ENCODE peak calls at places on chromosomes 1 and 21, in six cellular contexts. One of them, this sample, is unnamed.

GRCh38 chr1:59747469-59748014 is 67.2 kb upstream of the HOOK1 start:
- DNase-seq in transverse colon: no peak
- DNase-seq in breast epithelium: no peak
- DNase-seq in prostate gland: no peak
- DNase-seq in lower lobe of right lung: no peak
- DNase-seq in thoracic aorta: no peak
- DNase-seq in this sample: no peak

GRCh38 chr1:2406451-2407041 is 5.8 kb downstream of the PEX10 start:
- DNase-seq in lower lobe of right lung: no peak
- DNase-seq in breast epithelium: no peak
- DNase-seq in thoracic aorta: no peak
- DNase-seq in prostate gland: no peak
- DNase-seq in transverse colon: no peak
- DNase-seq in this sample: no peak

GRCh38 chr1:236980673-236981072 is 23.6 kb downstream of the MT1HL1 start:
- DNase-seq in thoracic aorta: no peak
- DNase-seq in transverse colon: no peak
- DNase-seq in lower lobe of right lung: no peak
- DNase-seq in prostate gland: no peak
- DNase-seq in breast epithelium: no peak
- DNase-seq in this sample: no peak

GRCh38 chr1:156086256-156086662 is 4.0 kb upstream of the MEX3A start:
- DNase-seq in thoracic aorta: no peak
- DNase-seq in prostate gland: no peak
- DNase-seq in lower lobe of right lung: peak; percentile 74
- DNase-seq in breast epithelium: peak; percentile 77
- DNase-seq in transverse colon: no peak
- DNase-seq in this sample: peak; percentile 91

GRCh38 chr1:167621780-167622179 is 8.3 kb upstream of the RCSD1 start:
- DNase-seq in transverse colon: no peak
- DNase-seq in thoracic aorta: no peak
- DNase-seq in lower lobe of right lung: no peak
- DNase-seq in breast epithelium: no peak
- DNase-seq in prostate gland: no peak
- DNase-seq in this sample: no peak

GRCh38 chr21:28127390-28127789 is 865.3 kb downstream of the LTN1 start:
- DNase-seq in lower lobe of right lung: no peak
- DNase-seq in breast epithelium: no peak
- DNase-seq in prostate gland: no peak
- DNase-seq in thoracic aorta: no peak
- DNase-seq in transverse colon: no peak
- DNase-seq in this sample: no peak

GRCh38 chr1:1540817-1541628 is 599 bp upstream of the TMEM240 start:
- DNase-seq in transverse colon: no peak
- DNase-seq in thoracic aorta: no peak
- DNase-seq in breast epithelium: no peak
- DNase-seq in prostate gland: no peak
- DNase-seq in lower lobe of right lung: no peak
- DNase-seq in this sample: no peak

GRCh38 chr1:44810101-44810761 is 1.9 kb downstream of the BTBD19 start:
- DNase-seq in prostate gland: peak; percentile 66
- DNase-seq in transverse colon: peak; percentile 31
- DNase-seq in thoracic aorta: no peak
- DNase-seq in lower lobe of right lung: peak; percentile 87
- DNase-seq in breast epithelium: peak; percentile 91
- DNase-seq in this sample: peak; percentile 64

GRCh38 chr1:231933711-231934626 is 307.4 kb downstream of the DISC1 start:
- DNase-seq in transverse colon: no peak
- DNase-seq in thoracic aorta: no peak
- DNase-seq in prostate gland: no peak
- DNase-seq in lower lobe of right lung: no peak
- DNase-seq in breast epithelium: no peak
- DNase-seq in this sample: no peak

GRCh38 chr21:42234026-42234425 is 15.1 kb downstream of the ABCG1 start:
- DNase-seq in thoracic aorta: no peak
- DNase-seq in breast epithelium: no peak
- DNase-seq in transverse colon: no peak
- DNase-seq in lower lobe of right lung: peak; percentile 30
- DNase-seq in prostate gland: no peak
- DNase-seq in this sample: no peak

GRCh38 chr1:86499987-86500593 is 31.4 kb downstream of the CLCA1 start:
- DNase-seq in thoracic aorta: no peak
- DNase-seq in prostate gland: no peak
- DNase-seq in breast epithelium: no peak
- DNase-seq in lower lobe of right lung: no peak
- DNase-seq in transverse colon: no peak
- DNase-seq in this sample: peak; percentile 56

GRCh38 chr1:224433671-224434446 is 738 bp downstream of the WDR26 start:
- DNase-seq in breast epithelium: peak; percentile 32
- DNase-seq in prostate gland: peak; percentile 20
- DNase-seq in thoracic aorta: no peak
- DNase-seq in transverse colon: peak; percentile 42
- DNase-seq in lower lobe of right lung: peak; percentile 69
- DNase-seq in this sample: peak; percentile 22

GRCh38 chr1:224435318-224435763 is 744 bp upstream of the WDR26 start:
- DNase-seq in breast epithelium: no peak
- DNase-seq in lower lobe of right lung: no peak
- DNase-seq in thoracic aorta: no peak
- DNase-seq in transverse colon: no peak
- DNase-seq in prostate gland: peak; percentile 19
- DNase-seq in this sample: peak; percentile 62

GRCh38 chr1:224434447-224435317 is at the start of gene WDR26:
- DNase-seq in transverse colon: peak; percentile 87
- DNase-seq in prostate gland: peak; percentile 88
- DNase-seq in lower lobe of right lung: peak; percentile 84
- DNase-seq in breast epithelium: peak; percentile 77
- DNase-seq in thoracic aorta: no peak
- DNase-seq in this sample: peak; percentile 80

GRCh38 chr1:224433041-224433670 is 1.4 kb downstream of the WDR26 start:
- DNase-seq in breast epithelium: no peak
- DNase-seq in transverse colon: peak; percentile 20
- DNase-seq in prostate gland: peak; percentile 18
- DNase-seq in lower lobe of right lung: peak; percentile 49
- DNase-seq in thoracic aorta: no peak
- DNase-seq in this sample: peak; percentile 37

GRCh38 chr1:224435999-224436398 is 1.4 kb upstream of the WDR26 start:
- DNase-seq in thoracic aorta: no peak
- DNase-seq in breast epithelium: no peak
- DNase-seq in prostate gland: no peak
- DNase-seq in lower lobe of right lung: no peak
- DNase-seq in transverse colon: no peak
- DNase-seq in this sample: no peak
- H3K4me3 ChIP-seq in thoracic aorta: no peak overlapping the region
- H3K4me3 ChIP-seq in breast epithelium: no peak overlapping the region
- H3K4me3 ChIP-seq in prostate gland: no peak overlapping the region
- H3K4me3 ChIP-seq in lower lobe of right lung: peak overlapping the region; percentile 80
- H3K4me3 ChIP-seq in transverse colon: no peak overlapping the region
- H3K4me3 ChIP-seq in this sample: no peak overlapping the region

GRCh38 chr1:111140680-111140967 is 601 bp downstream of the CEPT1 start:
- DNase-seq in lower lobe of right lung: no peak
- DNase-seq in transverse colon: peak; percentile 64
- DNase-seq in breast epithelium: no peak
- DNase-seq in thoracic aorta: no peak
- DNase-seq in prostate gland: peak; percentile 40
- DNase-seq in this sample: peak; percentile 44

GRCh38 chr1:111141803-111142202 is 1.8 kb downstream of the CEPT1 start:
- DNase-seq in lower lobe of right lung: no peak
- DNase-seq in thoracic aorta: no peak
- DNase-seq in prostate gland: no peak
- DNase-seq in breast epithelium: no peak
- DNase-seq in transverse colon: no peak
- DNase-seq in this sample: no peak

GRCh38 chr1:111142358-111142975 is 2.4 kb downstream of the CEPT1 start:
- DNase-seq in prostate gland: no peak
- DNase-seq in lower lobe of right lung: no peak
- DNase-seq in breast epithelium: no peak
- DNase-seq in thoracic aorta: no peak
- DNase-seq in transverse colon: no peak
- DNase-seq in this sample: peak; percentile 4

GRCh38 chr1:111139956-111140679 is at the start of the genes CEPT1 and DRAM2:
- DNase-seq in transverse colon: peak; percentile 96
- DNase-seq in prostate gland: peak; percentile 96
- DNase-seq in lower lobe of right lung: peak; percentile 97
- DNase-seq in thoracic aorta: peak; percentile 92
- DNase-seq in breast epithelium: peak; percentile 86
- DNase-seq in this sample: peak; percentile 97

GRCh38 chr1:111141245-111141644 is 1.2 kb downstream of the CEPT1 start:
- DNase-seq in thoracic aorta: no peak
- DNase-seq in transverse colon: no peak
- DNase-seq in prostate gland: no peak
- DNase-seq in breast epithelium: no peak
- DNase-seq in lower lobe of right lung: no peak
- DNase-seq in this sample: no peak
- H3K4me3 ChIP-seq in thoracic aorta: peak overlapping the region; percentile 94
- H3K4me3 ChIP-seq in transverse colon: no peak overlapping the region
- H3K4me3 ChIP-seq in prostate gland: no peak overlapping the region
- H3K4me3 ChIP-seq in breast epithelium: peak overlapping the region; percentile 93
- H3K4me3 ChIP-seq in lower lobe of right lung: peak overlapping the region; percentile 79
- H3K4me3 ChIP-seq in this sample: peak overlapping the region; percentile 86

GRCh38 chr1:8660455-8660854 is 157.0 kb downstream of the RERE start:
- DNase-seq in thoracic aorta: peak; percentile 14
- DNase-seq in breast epithelium: no peak
- DNase-seq in lower lobe of right lung: no peak
- DNase-seq in prostate gland: peak; percentile 6
- DNase-seq in transverse colon: no peak
- DNase-seq in this sample: peak; percentile 89
- H3K4me3 ChIP-seq in thoracic aorta: peak overlapping the region; percentile 34
- H3K4me3 ChIP-seq in breast epithelium: no peak overlapping the region
- H3K4me3 ChIP-seq in lower lobe of right lung: no peak overlapping the region
- H3K4me3 ChIP-seq in prostate gland: no peak overlapping the region
- H3K4me3 ChIP-seq in transverse colon: no peak overlapping the region
- H3K4me3 ChIP-seq in this sample: no peak overlapping the region

DNA sequence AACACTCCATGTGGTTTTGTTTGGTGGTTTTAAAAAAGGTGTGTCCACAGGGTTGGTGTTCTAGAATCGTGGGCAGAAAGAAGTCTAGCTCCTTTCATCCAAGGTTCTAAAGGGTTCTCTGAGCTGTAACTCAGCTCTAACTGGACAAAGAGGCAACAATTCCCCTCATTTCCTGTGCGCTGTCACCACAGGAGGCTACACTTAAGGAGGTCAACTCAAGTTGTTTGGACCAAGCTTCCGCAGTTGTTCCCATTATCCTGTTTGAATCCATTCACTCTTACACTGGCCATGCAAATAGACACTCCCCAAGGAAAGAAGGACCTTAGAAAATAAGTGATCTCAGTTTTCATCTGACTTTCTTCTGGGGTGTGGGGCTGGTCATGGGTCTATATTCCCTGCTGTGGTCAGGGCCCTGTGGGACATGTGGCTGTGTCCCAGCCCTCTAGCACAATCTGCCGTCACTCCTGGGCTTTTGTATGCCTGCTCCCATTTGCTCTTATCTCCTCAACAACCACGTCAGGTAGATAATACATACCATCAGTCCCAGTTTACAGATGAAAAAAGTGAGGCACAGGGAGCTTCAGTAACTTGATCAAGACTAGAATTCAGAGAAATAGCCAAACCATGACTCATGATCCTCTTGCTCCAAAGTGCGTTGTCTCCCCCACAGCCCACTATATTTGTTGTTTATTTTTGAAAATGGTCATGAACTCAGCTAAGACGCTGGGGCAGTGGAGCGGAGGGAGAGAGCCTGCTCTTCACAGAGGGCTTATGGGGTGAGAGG is 103.6 kb downstream of the RHOU start:
- DNase-seq in thoracic aorta: no peak
- DNase-seq in transverse colon: no peak
- DNase-seq in breast epithelium: no peak
- DNase-seq in prostate gland: no peak
- DNase-seq in lower lobe of right lung: no peak
- DNase-seq in this sample: peak; percentile 85
- H3K4me3 ChIP-seq in thoracic aorta: no peak overlapping the region
- H3K4me3 ChIP-seq in transverse colon: no peak overlapping the region
- H3K4me3 ChIP-seq in breast epithelium: no peak overlapping the region
- H3K4me3 ChIP-seq in prostate gland: no peak overlapping the region
- H3K4me3 ChIP-seq in lower lobe of right lung: no peak overlapping the region
- H3K4me3 ChIP-seq in this sample: no peak overlapping the region

GRCh38 chr1:179761296-179761695 is 18.2 kb downstream of the FAM163A start:
- DNase-seq in breast epithelium: no peak
- DNase-seq in thoracic aorta: no peak
- DNase-seq in prostate gland: no peak
- DNase-seq in lower lobe of right lung: no peak
- DNase-seq in transverse colon: no peak
- DNase-seq in this sample: no peak
- H3K4me3 ChIP-seq in breast epithelium: no peak overlapping the region
- H3K4me3 ChIP-seq in thoracic aorta: no peak overlapping the region
- H3K4me3 ChIP-seq in prostate gland: no peak overlapping the region
- H3K4me3 ChIP-seq in lower lobe of right lung: no peak overlapping the region
- H3K4me3 ChIP-seq in transverse colon: no peak overlapping the region
- H3K4me3 ChIP-seq in this sample: no peak overlapping the region

DNA sequence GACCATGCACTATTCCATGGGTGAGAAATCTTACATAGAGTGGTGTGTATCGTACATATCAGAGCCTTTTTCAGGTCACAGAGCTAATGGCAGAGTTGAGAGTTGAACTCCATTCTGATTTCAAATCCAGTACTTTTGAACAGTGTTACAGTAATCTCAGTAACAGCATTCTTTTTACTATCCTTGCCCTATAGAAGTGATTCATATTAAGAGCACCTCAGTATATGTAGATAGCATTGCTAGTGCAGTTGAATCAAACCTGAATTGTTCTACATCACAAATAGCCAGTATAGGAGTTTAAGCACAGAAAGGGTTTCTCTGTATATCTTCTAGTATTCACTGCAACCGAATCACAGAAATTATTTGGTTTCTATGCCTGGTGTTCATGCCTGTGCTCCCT is 11.4 kb upstream of the GBP6 start:
- DNase-seq in lower lobe of right lung: no peak
- DNase-seq in thoracic aorta: no peak
- DNase-seq in breast epithelium: no peak
- DNase-seq in transverse colon: no peak
- DNase-seq in prostate gland: no peak
- DNase-seq in this sample: no peak
- H3K4me3 ChIP-seq in lower lobe of right lung: no peak overlapping the region
- H3K4me3 ChIP-seq in thoracic aorta: no peak overlapping the region
- H3K4me3 ChIP-seq in breast epithelium: no peak overlapping the region
- H3K4me3 ChIP-seq in transverse colon: no peak overlapping the region
- H3K4me3 ChIP-seq in prostate gland: no peak overlapping the region
- H3K4me3 ChIP-seq in this sample: no peak overlapping the region

DNA sequence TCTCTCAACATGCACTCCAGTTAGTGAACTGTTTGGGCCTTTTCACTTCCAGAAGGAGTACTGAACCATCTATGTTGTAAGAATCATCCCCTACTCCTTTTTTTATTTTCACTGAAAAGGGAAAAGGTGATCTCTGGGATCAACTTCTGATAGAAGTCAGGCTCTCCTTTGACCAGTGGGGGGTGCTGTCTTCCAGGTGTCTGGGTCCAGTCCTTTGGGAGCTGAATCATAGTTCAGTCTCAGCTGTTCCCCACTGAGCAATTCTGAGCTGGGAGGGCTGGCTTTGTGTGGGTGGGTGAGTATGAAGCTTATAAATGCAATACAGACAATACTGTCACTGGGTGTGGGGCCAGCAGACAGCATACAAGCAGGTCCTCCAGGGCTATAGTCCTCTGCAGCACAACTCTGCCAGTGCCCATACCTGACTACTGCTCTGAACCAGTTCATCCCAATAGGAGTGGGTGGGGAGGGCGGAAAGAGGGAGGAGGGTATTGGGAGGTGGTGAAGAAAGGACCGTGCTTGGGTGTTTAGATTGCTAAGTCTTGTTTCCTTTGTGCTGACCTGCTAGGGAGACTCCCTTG is 12.5 kb upstream of the SARS1 start:
- DNase-seq in prostate gland: no peak
- DNase-seq in thoracic aorta: no peak
- DNase-seq in breast epithelium: no peak
- DNase-seq in transverse colon: peak; percentile 60
- DNase-seq in lower lobe of right lung: peak; percentile 50
- DNase-seq in this sample: peak; percentile 91
- H3K4me3 ChIP-seq in prostate gland: no peak overlapping the region
- H3K4me3 ChIP-seq in thoracic aorta: no peak overlapping the region
- H3K4me3 ChIP-seq in breast epithelium: no peak overlapping the region
- H3K4me3 ChIP-seq in transverse colon: no peak overlapping the region
- H3K4me3 ChIP-seq in lower lobe of right lung: no peak overlapping the region
- H3K4me3 ChIP-seq in this sample: no peak overlapping the region

This sample was measured in choroid plexus epithelial cell.